ENCODE peak calls at places on chromosomes 13 and 19, in five cellular contexts. I is GM12878; P is effector memory CD4-positive, alpha-beta T cell; E is CD8-positive, alpha-beta T cell; C is psoas muscle. A is an unnamed sample.

GRCh38 chr13:81872581-81872980 is 1531.7 kb upstream of the SPRY2 start:
- DNase-seq in E (no peak), I (no peak), P (no peak), C (no peak), A (no peak)

GRCh38 chr19:39832341-39833083 is 1.4 kb downstream of the DYRK1B start:
- DNase-seq in E (no peak), C (no peak), I (no peak), P (no peak), A (no peak)

GRCh38 chr19:29843180-29844051 is 31.6 kb downstream of the CCNE1 start:
- DNase-seq in E (no peak), I (no peak), P (no peak), C (peak; percentile 27), A (no peak)

GRCh38 chr13:34156841-34157365 is 339.0 kb downstream of the RFC3 start:
- DNase-seq in P (no peak), C (peak; percentile 44), I (peak; percentile 55), E (no peak), A (peak; percentile 75)

GRCh38 chr19:17333611-17334413 is 843 bp downstream of the ANO8 start:
- DNase-seq in C (no peak), I (peak; percentile 16), E (peak; percentile 65), P (peak; percentile 61), A (no peak)

GRCh38 chr19:48629599-48630288 is 7.4 kb downstream of the DBP start:
- DNase-seq in C (peak; percentile 73), I (no peak), P (no peak), E (no peak), A (no peak)

GRCh38 chr13:99429670-99430069 is 71.6 kb upstream of the TM9SF2 start:
- DNase-seq in I (no peak), P (no peak), C (no peak), E (no peak), A (no peak)

GRCh38 chr13:89749888-89750287 is 1597.6 kb upstream of the MIR17HG start:
- DNase-seq in P (no peak), E (no peak), I (no peak), C (no peak), A (no peak)

GRCh38 chr13:40665754-40666057 is 735 bp downstream of the FOXO1 start:
- DNase-seq in C (no peak), E (peak; percentile 42), P (peak; percentile 42), I (no peak), A (no peak)

GRCh38 chr13:114049026-114049425 is 75.2 kb upstream of the C13orf46 start:
- DNase-seq in C (no peak), E (peak; percentile 34), P (peak; percentile 12), I (no peak), A (peak; percentile 64)

GRCh38 chr13:112804374-112804773 is 114.5 kb downstream of the ATP11A start:
- DNase-seq in P (no peak), C (no peak), E (no peak), I (no peak), A (no peak)

GRCh38 chr19:8458380-8458779 is 13.6 kb downstream of the HNRNPM start:
- DNase-seq in P (no peak), I (no peak), E (no peak), C (no peak), A (no peak)

GRCh38 chr19:8459095-8459494 is 14.3 kb downstream of the HNRNPM start:
- DNase-seq in P (no peak), I (no peak), C (no peak), E (no peak), A (no peak)

GRCh38 chr19:8460516-8461298 is 15.9 kb downstream of the HNRNPM start:
- DNase-seq in E (no peak), P (no peak), C (no peak), I (no peak), A (no peak)

GRCh38 chr19:8461376-8461775 is 16.6 kb downstream of the HNRNPM start:
- DNase-seq in C (no peak), I (no peak), P (no peak), E (no peak), A (no peak)

DNA sequence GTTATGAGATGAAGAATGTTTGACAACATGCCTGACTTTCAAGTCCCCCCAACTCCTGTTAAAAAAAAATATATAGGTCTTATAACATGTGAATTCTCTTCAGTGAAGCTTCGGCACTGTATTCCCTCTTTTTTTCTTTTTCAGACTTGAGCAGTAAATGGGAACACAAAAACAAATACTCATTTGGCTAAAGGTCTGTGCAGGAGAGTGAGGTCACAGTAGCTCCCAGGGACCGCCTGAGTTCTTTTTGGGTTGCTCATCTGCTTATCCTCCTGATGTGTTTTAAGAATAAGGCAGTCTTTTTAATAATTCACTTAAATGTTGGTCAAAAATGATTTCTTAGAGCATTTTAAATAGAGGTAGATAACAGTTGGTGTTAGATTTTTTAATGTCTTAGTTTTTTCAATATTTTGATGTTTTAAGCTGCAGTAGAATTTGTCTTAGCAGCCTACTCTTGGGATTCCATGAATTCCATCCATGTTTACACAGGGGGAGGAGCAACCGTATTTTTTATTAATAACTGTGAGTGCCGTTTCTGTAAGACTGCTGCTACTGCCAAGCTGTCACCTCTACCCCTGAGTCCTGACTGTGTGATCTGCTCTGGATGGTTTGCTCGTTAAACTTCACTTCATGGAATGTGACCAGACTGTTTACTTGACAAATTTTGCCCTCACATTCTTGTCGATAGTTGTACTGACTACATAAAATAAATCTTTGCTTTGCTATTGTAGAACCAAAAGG is 14.9 kb downstream of the HNRNPM start:
- DNase-seq in P (no peak), C (no peak), I (no peak), E (no peak), A (no peak)
- H3K4me3 ChIP-seq in P (no peak overlapping the region), C (peak overlapping the region; percentile 32), I (no peak overlapping the region), E (no peak overlapping the region), A (no peak overlapping the region)

GRCh38 chr19:7442423-7442822 is 46.4 kb downstream of the PEX11G start:
- DNase-seq in C (no peak), P (no peak), E (no peak), I (no peak), A (no peak)
- H3K4me3 ChIP-seq in C (no peak overlapping the region), P (no peak overlapping the region), E (no peak overlapping the region), I (no peak overlapping the region), A (no peak overlapping the region)

GRCh38 chr13:85436029-85436428 is 363.2 kb downstream of the SLITRK6 start:
- DNase-seq in P (no peak), I (no peak), C (no peak), E (no peak), A (no peak)
- H3K4me3 ChIP-seq in P (no peak overlapping the region), I (no peak overlapping the region), C (no peak overlapping the region), E (no peak overlapping the region), A (no peak overlapping the region)

DNA sequence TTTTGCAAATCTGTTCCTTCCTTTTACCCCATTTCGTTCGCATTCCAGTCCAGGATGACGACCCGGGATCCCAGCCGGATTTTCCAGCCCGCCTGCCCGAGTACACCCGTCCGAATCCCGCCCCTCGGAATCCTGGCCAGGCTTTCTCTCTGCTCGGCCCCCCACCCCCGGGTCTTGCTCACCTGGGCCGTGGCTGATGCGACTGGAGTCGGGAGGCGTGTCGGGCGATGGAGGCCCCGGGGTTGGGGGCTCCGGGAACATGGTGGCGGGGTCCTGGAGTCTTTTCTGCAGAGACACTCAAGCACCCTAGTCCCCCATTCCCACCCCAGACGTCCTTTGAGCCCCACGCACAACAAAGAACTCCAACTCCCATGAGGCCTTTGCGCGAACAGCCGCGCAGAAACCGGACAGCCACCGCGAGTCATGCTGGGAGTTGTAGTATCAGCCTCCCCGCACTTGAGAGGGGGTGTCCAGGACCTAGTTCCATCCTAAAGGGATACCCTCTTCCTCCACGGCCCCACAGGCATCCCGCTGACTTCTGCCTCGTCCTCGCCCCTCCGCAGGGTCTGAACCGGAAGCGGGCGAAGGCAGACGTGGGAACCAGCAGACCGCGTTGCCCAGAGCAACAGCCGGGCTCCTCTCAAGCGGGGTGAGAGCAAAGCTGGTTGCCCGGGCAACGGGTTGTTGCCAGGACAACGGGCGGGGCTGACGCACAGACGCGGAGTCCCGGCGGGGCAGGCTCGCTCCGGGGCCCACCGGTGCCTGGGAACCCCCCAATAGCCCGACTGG is 1.1 kb downstream of the SYT5 start:
- DNase-seq in E (peak; percentile 87), I (peak; percentile 40), C (peak; percentile 61), P (peak; percentile 94), A (peak; percentile 54)
- H3K4me3 ChIP-seq in E (peak overlapping the region; percentile 39), I (peak overlapping the region; percentile 35), C (peak overlapping the region; percentile 56), P (peak overlapping the region; percentile 44), A (peak overlapping the region; percentile 20)

GRCh38 chr13:87674143-87674772 is 3.1 kb downstream of the SLITRK5 start:
- DNase-seq in P (no peak), I (no peak), C (no peak), E (no peak), A (no peak)
- H3K4me3 ChIP-seq in P (no peak overlapping the region), I (no peak overlapping the region), C (no peak overlapping the region), E (no peak overlapping the region), A (no peak overlapping the region)

GRCh38 chr19:2613507-2614295 is 88.8 kb downstream of the GNG7 start:
- DNase-seq in C (no peak), P (no peak), I (no peak), E (peak; percentile 57), A (no peak)
- H3K4me3 ChIP-seq in C (no peak overlapping the region), P (no peak overlapping the region), I (no peak overlapping the region), E (no peak overlapping the region), A (no peak overlapping the region)

A was measured in GM12864.